ENCODE peak calls at places on chromosomes 2 and 18, in eight cellular contexts. One of them, this sample, is unnamed.

GRCh38 chr18:11989966-11990380 is 8.7 kb downstream of the IMPA2 start:
- DNase-seq in heart left ventricle: no peak
- DNase-seq in AG04450: no peak
- DNase-seq in lung: no peak
- DNase-seq in cardiac muscle cell: peak; percentile 47
- DNase-seq in kidney epithelial cell: no peak
- DNase-seq in lower lobe of right lung: no peak
- DNase-seq in astrocyte of the spinal cord: no peak
- DNase-seq in this sample: peak; percentile 81

GRCh38 chr2:84694088-84694622 is 177.9 kb downstream of the DNAH6 start:
- DNase-seq in heart left ventricle: no peak
- DNase-seq in AG04450: no peak
- DNase-seq in lung: no peak
- DNase-seq in cardiac muscle cell: no peak
- DNase-seq in kidney epithelial cell: no peak
- DNase-seq in lower lobe of right lung: no peak
- DNase-seq in astrocyte of the spinal cord: no peak
- DNase-seq in this sample: no peak

GRCh38 chr2:42060718-42061619 is 13.1 kb downstream of the PKDCC start:
- DNase-seq in heart left ventricle: peak; percentile 57
- DNase-seq in AG04450: no peak
- DNase-seq in lung: no peak
- DNase-seq in cardiac muscle cell: no peak
- DNase-seq in kidney epithelial cell: no peak
- DNase-seq in lower lobe of right lung: no peak
- DNase-seq in astrocyte of the spinal cord: no peak
- DNase-seq in this sample: peak; percentile 77

GRCh38 chr2:232911712-232912277 is 41.7 kb downstream of the SNORC start:
- DNase-seq in heart left ventricle: no peak
- DNase-seq in AG04450: no peak
- DNase-seq in lung: no peak
- DNase-seq in cardiac muscle cell: no peak
- DNase-seq in kidney epithelial cell: no peak
- DNase-seq in lower lobe of right lung: no peak
- DNase-seq in astrocyte of the spinal cord: no peak
- DNase-seq in this sample: no peak

GRCh38 chr2:228227466-228227865 is 46.0 kb upstream of the SPHKAP start:
- DNase-seq in heart left ventricle: no peak
- DNase-seq in AG04450: no peak
- DNase-seq in lung: no peak
- DNase-seq in cardiac muscle cell: no peak
- DNase-seq in kidney epithelial cell: no peak
- DNase-seq in lower lobe of right lung: no peak
- DNase-seq in astrocyte of the spinal cord: no peak
- DNase-seq in this sample: no peak

GRCh38 chr2:37776487-37776886 is 105.0 kb upstream of the CDC42EP3 start:
- DNase-seq in heart left ventricle: no peak
- DNase-seq in AG04450: peak; percentile 78
- DNase-seq in lung: no peak
- DNase-seq in cardiac muscle cell: no peak
- DNase-seq in kidney epithelial cell: peak; percentile 87
- DNase-seq in lower lobe of right lung: no peak
- DNase-seq in astrocyte of the spinal cord: peak; percentile 88
- DNase-seq in this sample: no peak

GRCh38 chr18:6543330-6543908 is 128.7 kb upstream of the L3MBTL4 start:
- DNase-seq in heart left ventricle: no peak
- DNase-seq in AG04450: no peak
- DNase-seq in lung: no peak
- DNase-seq in cardiac muscle cell: peak; percentile 57
- DNase-seq in kidney epithelial cell: no peak
- DNase-seq in lower lobe of right lung: no peak
- DNase-seq in astrocyte of the spinal cord: peak; percentile 55
- DNase-seq in this sample: no peak

GRCh38 chr2:127589358-127589757 is 53.9 kb downstream of the MYO7B start:
- DNase-seq in heart left ventricle: no peak
- DNase-seq in AG04450: no peak
- DNase-seq in lung: no peak
- DNase-seq in cardiac muscle cell: no peak
- DNase-seq in kidney epithelial cell: no peak
- DNase-seq in lower lobe of right lung: no peak
- DNase-seq in astrocyte of the spinal cord: no peak
- DNase-seq in this sample: no peak

GRCh38 chr18:10840768-10841167 is 308.6 kb downstream of the PIEZO2 start:
- DNase-seq in heart left ventricle: no peak
- DNase-seq in AG04450: no peak
- DNase-seq in lung: no peak
- DNase-seq in cardiac muscle cell: no peak
- DNase-seq in kidney epithelial cell: no peak
- DNase-seq in lower lobe of right lung: no peak
- DNase-seq in astrocyte of the spinal cord: no peak
- DNase-seq in this sample: no peak

GRCh38 chr2:218485986-218486667 is 67.2 kb downstream of the VIL1 start:
- DNase-seq in heart left ventricle: no peak
- DNase-seq in AG04450: no peak
- DNase-seq in lung: no peak
- DNase-seq in cardiac muscle cell: no peak
- DNase-seq in kidney epithelial cell: no peak
- DNase-seq in lower lobe of right lung: no peak
- DNase-seq in astrocyte of the spinal cord: no peak
- DNase-seq in this sample: no peak

GRCh38 chr2:232890536-232890895 is 20.5 kb downstream of the SNORC start:
- DNase-seq in heart left ventricle: no peak
- DNase-seq in AG04450: no peak
- DNase-seq in lung: no peak
- DNase-seq in cardiac muscle cell: no peak
- DNase-seq in kidney epithelial cell: no peak
- DNase-seq in lower lobe of right lung: no peak
- DNase-seq in astrocyte of the spinal cord: no peak
- DNase-seq in this sample: no peak

GRCh38 chr18:9731380-9731779 is 23.3 kb downstream of the RAB31 start:
- DNase-seq in heart left ventricle: no peak
- DNase-seq in AG04450: no peak
- DNase-seq in lung: no peak
- DNase-seq in cardiac muscle cell: no peak
- DNase-seq in kidney epithelial cell: peak; percentile 92
- DNase-seq in lower lobe of right lung: no peak
- DNase-seq in astrocyte of the spinal cord: peak; percentile 71
- DNase-seq in this sample: no peak

GRCh38 chr2:102187191-102188150 is 648 bp downstream of the IL1RL2 start:
- DNase-seq in heart left ventricle: peak; percentile 62
- DNase-seq in AG04450: no peak
- DNase-seq in lung: peak; percentile 42
- DNase-seq in cardiac muscle cell: no peak
- DNase-seq in kidney epithelial cell: no peak
- DNase-seq in lower lobe of right lung: peak; percentile 69
- DNase-seq in astrocyte of the spinal cord: peak; percentile 44
- DNase-seq in this sample: peak; percentile 31

DNA sequence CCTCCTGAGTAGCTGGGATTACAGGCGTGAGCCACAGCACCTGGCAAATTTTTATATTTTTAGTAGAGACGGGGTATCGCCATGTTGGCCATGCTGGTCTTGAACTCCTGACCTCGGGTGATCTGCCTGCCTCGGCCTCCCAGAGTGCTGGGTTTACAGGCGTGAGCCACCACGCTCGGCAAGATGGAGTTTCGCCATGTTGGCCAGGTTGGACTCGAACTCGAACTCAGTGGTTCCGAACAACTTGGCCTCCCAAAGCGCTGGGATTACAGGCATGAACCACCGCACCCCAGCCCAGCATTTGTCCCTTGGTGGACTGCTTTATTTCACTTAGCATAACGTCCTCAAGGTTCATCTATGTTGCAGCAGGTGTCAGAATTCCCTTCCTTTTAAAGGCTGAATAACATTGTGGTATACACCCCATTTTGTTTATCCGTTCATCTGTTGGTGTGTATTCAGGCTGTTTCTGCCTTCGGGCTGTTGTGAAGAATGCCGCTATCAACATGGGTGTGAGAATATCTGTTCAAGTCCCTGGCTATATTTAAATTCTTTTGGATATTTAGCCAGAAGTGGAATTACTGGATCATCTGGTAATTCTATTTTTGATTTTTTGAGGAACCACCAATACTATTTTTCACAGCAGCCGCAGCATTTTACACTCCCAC is 1.2 kb upstream of the CENPA start:
- DNase-seq in heart left ventricle: no peak
- DNase-seq in AG04450: no peak
- DNase-seq in lung: no peak
- DNase-seq in cardiac muscle cell: no peak
- DNase-seq in kidney epithelial cell: no peak
- DNase-seq in lower lobe of right lung: no peak
- DNase-seq in astrocyte of the spinal cord: no peak
- DNase-seq in this sample: no peak
- H3K4me3 ChIP-seq in heart left ventricle: peak overlapping the region; percentile 76
- H3K4me3 ChIP-seq in AG04450: no peak overlapping the region
- H3K4me3 ChIP-seq in lung: no peak overlapping the region
- H3K4me3 ChIP-seq in cardiac muscle cell: no peak overlapping the region
- H3K4me3 ChIP-seq in kidney epithelial cell: no peak overlapping the region
- H3K4me3 ChIP-seq in lower lobe of right lung: peak overlapping the region; percentile 90
- H3K4me3 ChIP-seq in astrocyte of the spinal cord: no peak overlapping the region
- H3K4me3 ChIP-seq in this sample: peak overlapping the region; percentile 59

DNA sequence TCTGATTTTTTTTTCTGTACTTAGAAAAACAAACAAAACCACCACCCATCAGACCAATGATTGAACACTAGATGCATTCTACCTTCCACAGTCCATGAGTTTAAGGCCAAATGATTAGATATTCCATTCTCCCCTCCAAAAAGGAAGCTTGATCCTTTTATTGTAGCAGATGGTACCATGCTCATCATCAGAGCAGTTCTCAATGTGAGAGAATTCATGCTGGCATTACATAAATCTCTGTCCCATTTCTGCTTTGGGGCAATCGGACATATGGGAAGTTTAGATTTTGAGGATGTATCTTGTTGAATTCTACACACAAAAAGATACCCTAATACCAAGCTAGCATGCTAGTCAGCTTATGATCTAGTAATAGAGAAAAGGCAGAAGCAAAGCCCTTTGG is 186.6 kb downstream of the RAD51AP2 start:
- DNase-seq in heart left ventricle: no peak
- DNase-seq in AG04450: no peak
- DNase-seq in lung: no peak
- DNase-seq in cardiac muscle cell: no peak
- DNase-seq in kidney epithelial cell: no peak
- DNase-seq in lower lobe of right lung: no peak
- DNase-seq in astrocyte of the spinal cord: no peak
- DNase-seq in this sample: no peak
- TF ChIP-seq CTCF in heart left ventricle: no peak
- TF ChIP-seq CTCF in AG04450: no peak
- TF ChIP-seq CTCF in lung: no peak
- TF ChIP-seq CTCF in cardiac muscle cell: no peak
- TF ChIP-seq CTCF in kidney epithelial cell: no peak
- TF ChIP-seq CTCF in lower lobe of right lung: no peak
- TF ChIP-seq CTCF in astrocyte of the spinal cord: no peak
- TF ChIP-seq CTCF in this sample: no peak

DNA sequence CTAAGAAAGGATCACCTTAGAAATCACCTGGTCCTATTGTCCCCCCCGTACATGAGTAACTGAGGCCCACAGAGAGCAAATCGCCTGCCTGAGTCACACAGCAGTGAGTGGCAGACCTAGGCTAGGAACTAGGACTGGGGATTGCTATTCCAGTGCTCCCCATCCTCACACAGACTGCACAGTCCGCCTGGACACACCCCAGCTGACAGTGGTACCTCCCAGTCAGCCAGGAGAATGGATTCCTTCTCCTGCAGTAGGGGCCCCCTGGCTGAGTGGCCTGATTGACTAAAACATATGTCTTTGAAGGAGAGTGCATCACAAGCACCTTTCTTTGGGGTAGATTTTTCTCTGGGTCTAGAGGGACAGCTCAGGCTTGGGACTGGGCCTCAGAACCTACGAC is 32.4 kb upstream of the SLC35F6 start:
- DNase-seq in heart left ventricle: no peak
- DNase-seq in AG04450: no peak
- DNase-seq in lung: no peak
- DNase-seq in cardiac muscle cell: no peak
- DNase-seq in kidney epithelial cell: no peak
- DNase-seq in lower lobe of right lung: no peak
- DNase-seq in astrocyte of the spinal cord: no peak
- DNase-seq in this sample: no peak
- H3K4me3 ChIP-seq in heart left ventricle: no peak overlapping the region
- H3K4me3 ChIP-seq in AG04450: no peak overlapping the region
- H3K4me3 ChIP-seq in lung: no peak overlapping the region
- H3K4me3 ChIP-seq in cardiac muscle cell: no peak overlapping the region
- H3K4me3 ChIP-seq in kidney epithelial cell: no peak overlapping the region
- H3K4me3 ChIP-seq in lower lobe of right lung: no peak overlapping the region
- H3K4me3 ChIP-seq in astrocyte of the spinal cord: no peak overlapping the region
- H3K4me3 ChIP-seq in this sample: no peak overlapping the region

GRCh38 chr2:66445076-66445724 is 10.3 kb downstream of the MEIS1 start:
- DNase-seq in heart left ventricle: no peak
- DNase-seq in AG04450: no peak
- DNase-seq in lung: no peak
- DNase-seq in cardiac muscle cell: peak; percentile 78
- DNase-seq in kidney epithelial cell: no peak
- DNase-seq in lower lobe of right lung: peak; percentile 44
- DNase-seq in astrocyte of the spinal cord: peak; percentile 68
- DNase-seq in this sample: no peak
- TF ChIP-seq CTCF in heart left ventricle: no peak
- TF ChIP-seq CTCF in AG04450: peak; percentile 41
- TF ChIP-seq CTCF in lung: no peak
- TF ChIP-seq CTCF in cardiac muscle cell: no peak
- TF ChIP-seq CTCF in kidney epithelial cell: peak; percentile 19
- TF ChIP-seq CTCF in lower lobe of right lung: peak; percentile 32
- TF ChIP-seq CTCF in astrocyte of the spinal cord: peak; percentile 45
- TF ChIP-seq CTCF in this sample: no peak

GRCh38 chr2:137172162-137172561 is 406.8 kb downstream of the THSD7B start:
- DNase-seq in heart left ventricle: no peak
- DNase-seq in AG04450: no peak
- DNase-seq in lung: no peak
- DNase-seq in cardiac muscle cell: no peak
- DNase-seq in kidney epithelial cell: peak; percentile 95
- DNase-seq in lower lobe of right lung: no peak
- DNase-seq in astrocyte of the spinal cord: no peak
- DNase-seq in this sample: no peak

GRCh38 chr2:137168564-137168963 is 403.2 kb downstream of the THSD7B start:
- DNase-seq in heart left ventricle: no peak
- DNase-seq in AG04450: no peak
- DNase-seq in lung: no peak
- DNase-seq in cardiac muscle cell: no peak
- DNase-seq in kidney epithelial cell: no peak
- DNase-seq in lower lobe of right lung: no peak
- DNase-seq in astrocyte of the spinal cord: peak; percentile 24
- DNase-seq in this sample: no peak

GRCh38 chr2:137165968-137166367 is 400.6 kb downstream of the THSD7B start:
- DNase-seq in heart left ventricle: no peak
- DNase-seq in AG04450: no peak
- DNase-seq in lung: no peak
- DNase-seq in cardiac muscle cell: no peak
- DNase-seq in kidney epithelial cell: no peak
- DNase-seq in lower lobe of right lung: no peak
- DNase-seq in astrocyte of the spinal cord: no peak
- DNase-seq in this sample: no peak

GRCh38 chr2:137173514-137173913 is 408.2 kb downstream of the THSD7B start:
- DNase-seq in heart left ventricle: no peak
- DNase-seq in AG04450: no peak
- DNase-seq in lung: no peak
- DNase-seq in cardiac muscle cell: peak; percentile 17
- DNase-seq in kidney epithelial cell: peak; percentile 19
- DNase-seq in lower lobe of right lung: no peak
- DNase-seq in astrocyte of the spinal cord: peak; percentile 81
- DNase-seq in this sample: no peak

DNA sequence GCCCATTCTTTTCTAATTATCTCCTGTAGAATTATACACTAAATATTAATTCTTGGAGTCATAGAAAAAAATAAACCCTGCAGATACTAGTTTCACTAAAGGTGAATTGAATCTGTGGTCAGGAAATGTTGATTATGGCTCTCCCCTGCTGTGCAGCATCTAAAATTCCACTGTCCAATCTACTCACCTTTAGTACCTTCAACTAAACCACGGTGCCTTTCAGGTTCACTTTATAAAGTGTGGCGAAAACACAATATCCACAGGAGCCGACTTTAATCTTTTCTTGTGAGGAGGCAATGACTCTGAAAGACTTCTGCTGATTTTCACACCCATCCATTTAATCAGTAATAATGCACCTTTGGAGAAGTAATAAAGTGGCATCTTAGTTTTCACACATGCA is 402.3 kb downstream of the THSD7B start:
- DNase-seq in heart left ventricle: no peak
- DNase-seq in AG04450: no peak
- DNase-seq in lung: no peak
- DNase-seq in cardiac muscle cell: no peak
- DNase-seq in kidney epithelial cell: no peak
- DNase-seq in lower lobe of right lung: no peak
- DNase-seq in astrocyte of the spinal cord: no peak
- DNase-seq in this sample: no peak
- H3K4me3 ChIP-seq in heart left ventricle: no peak overlapping the region
- H3K4me3 ChIP-seq in AG04450: no peak overlapping the region
- H3K4me3 ChIP-seq in lung: no peak overlapping the region
- H3K4me3 ChIP-seq in cardiac muscle cell: no peak overlapping the region
- H3K4me3 ChIP-seq in kidney epithelial cell: no peak overlapping the region
- H3K4me3 ChIP-seq in lower lobe of right lung: no peak overlapping the region
- H3K4me3 ChIP-seq in astrocyte of the spinal cord: no peak overlapping the region
- H3K4me3 ChIP-seq in this sample: no peak overlapping the region